ENCODE peak calls at places on chromosome X, in nine cellular contexts. Y, J, M, U, A, O, T, E and B are unnamed samples. For H3K27me3 and H3K36me3, the result is how much of the 10 kb centered on the place peaks cover.

GRCh38 chrX:27057883-27058282 is 405.3 kb downstream of the PPP4R3C start:
- DNase-seq in Y (no peak), J (no peak), M (no peak), U (no peak), A (no peak), O (no peak), T (no peak), E (peak), B (no peak)

GRCh38 chrX:12701625-12702024 is 89.6 kb upstream of the PRPS2 start:
- DNase-seq in Y (peak), J (peak), M (peak), U (peak), A (peak), O (peak), T (no peak), E (peak), B (peak)

GRCh38 chrX:102712967-102713677 is 874 bp downstream of the GPRASP2 start:
- DNase-seq in Y (peak), J (peak), M (peak), U (peak), A (peak), O (peak), T (peak), E (peak), B (peak)

GRCh38 chrX:133986008-133986683 is 752 bp upstream of the GPC3 start:
- DNase-seq in Y (no peak), J (no peak), M (no peak), U (no peak), A (no peak), O (no peak), T (no peak), E (no peak), B (no peak)

GRCh38 chrX:43349363-43349762 is 306.7 kb upstream of the MAOA start:
- DNase-seq in Y (no peak), J (peak), M (no peak), U (peak), A (peak), O (peak), T (peak), E (peak), B (peak)

GRCh38 chrX:7270018-7270417 is 122.1 kb upstream of the PUDP start:
- DNase-seq in Y (no peak), J (no peak), M (no peak), U (no peak), A (no peak), O (no peak), T (no peak), E (no peak), B (no peak)

GRCh38 chrX:115892056-115892708 is 278.4 kb upstream of the AGTR2 start:
- DNase-seq in Y (no peak), J (peak), M (no peak), U (no peak), A (peak), O (no peak), T (no peak), E (no peak), B (no peak)

GRCh38 chrX:41313419-41313818 is 20.5 kb upstream of the DDX3X start:
- DNase-seq in Y (no peak), J (no peak), M (no peak), U (no peak), A (no peak), O (no peak), T (no peak), E (no peak), B (no peak)

GRCh38 chrX:119694601-119695534 is 1.9 kb upstream of the SEPTIN6 start:
- DNase-seq in Y (no peak), J (no peak), M (no peak), U (no peak), A (no peak), O (peak), T (peak), E (peak), B (no peak)

GRCh38 chrX:9310596-9310995 is 154.3 kb upstream of the TBL1X start:
- DNase-seq in Y (no peak), J (no peak), M (no peak), U (no peak), A (no peak), O (no peak), T (no peak), E (no peak), B (no peak)

DNA sequence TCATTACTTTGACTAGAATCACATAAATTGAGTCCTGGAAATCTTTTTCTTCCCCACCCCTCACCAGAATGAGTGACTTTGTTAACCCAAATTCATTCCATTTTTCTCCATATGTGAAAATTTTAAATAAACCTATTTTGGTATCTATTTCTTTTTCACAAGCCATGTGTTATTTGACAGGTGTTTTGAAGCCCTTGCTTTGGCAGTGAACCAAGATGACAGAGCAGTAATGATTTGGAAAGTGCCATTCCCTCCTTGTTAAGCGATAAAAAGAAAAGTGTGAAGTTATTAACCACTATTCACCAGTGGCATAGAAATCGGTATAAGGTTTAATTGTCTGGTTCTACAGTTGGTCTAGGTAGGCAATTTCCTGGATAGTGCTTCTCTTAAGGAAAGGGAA is 66.1 kb downstream of the POLA1 start:
- DNase-seq in Y (no peak), J (no peak), M (no peak), U (no peak), A (no peak), O (no peak), T (no peak), E (no peak), B (no peak)
- TF ChIP-seq CTCF in Y (no peak), J (no peak), M (no peak), U (no peak), A (no peak), O (no peak), T (no peak), E (no peak), B (no peak)

GRCh38 chrX:44873415-44874270 is 655 bp downstream of the KDM6A start:
- DNase-seq in Y (peak), J (peak), M (peak), U (peak), A (peak), O (peak), T (peak), E (peak), B (peak)

GRCh38 chrX:44872817-44873414 is at the start of gene KDM6A:
- DNase-seq in Y (peak), J (peak), M (peak), U (peak), A (peak), O (peak), T (peak), E (peak), B (peak)

GRCh38 chrX:44872319-44872816 is 620 bp upstream of the KDM6A start:
- DNase-seq in Y (no peak), J (peak), M (no peak), U (peak), A (peak), O (peak), T (peak), E (no peak), B (peak)

GRCh38 chrX:44874481-44875184 is 1.6 kb downstream of the KDM6A start:
- DNase-seq in Y (no peak), J (peak), M (no peak), U (peak), A (peak), O (peak), T (no peak), E (peak), B (no peak)

DNA sequence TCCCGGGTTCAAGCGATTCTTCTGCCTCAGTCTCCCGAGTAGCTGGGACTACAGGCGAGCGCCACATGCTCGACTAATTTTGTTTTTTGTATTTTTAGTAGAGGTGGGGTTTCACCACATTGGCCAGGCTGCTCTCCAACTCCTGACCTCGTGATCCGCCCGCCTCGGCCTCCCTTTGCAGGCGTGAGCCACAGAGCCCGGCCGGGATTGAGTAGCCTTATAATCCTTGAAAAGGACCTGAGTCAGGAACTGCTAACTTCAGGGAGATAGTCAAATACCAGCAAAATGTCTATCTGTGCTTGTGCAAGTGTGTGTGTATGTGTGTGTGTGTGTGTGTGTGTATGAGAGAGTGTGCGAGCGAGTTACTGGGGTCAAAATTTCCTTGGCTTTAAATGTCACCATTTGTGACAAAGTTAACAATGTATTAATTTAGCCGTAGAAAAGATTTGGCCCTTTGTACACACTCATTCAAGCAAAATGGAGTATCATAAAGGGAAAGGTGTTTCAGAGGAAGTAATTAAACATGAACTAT is 1.8 kb upstream of the KDM6A start:
- DNase-seq in Y (no peak), J (peak), M (peak), U (peak), A (peak), O (peak), T (peak), E (peak), B (no peak)
- H3K27me3 ChIP-seq in Y (under half), J (under half), M (under half), U (under half), A (under half), O (under half), T (under half), E (under half), B (under half)

GRCh38 chrX:129461801-129462456 is 61.4 kb downstream of the SMARCA1 start:
- DNase-seq in Y (no peak), J (no peak), M (no peak), U (no peak), A (no peak), O (no peak), T (no peak), E (no peak), B (no peak)
- H3K36me3 ChIP-seq in Y (under half), J (under half), M (half or more), U (under half), A (under half), O (under half), T (under half), E (half or more), B (under half)

GRCh38 chrX:56762707-56763555 is 33.9 kb downstream of the NBDY start:
- DNase-seq in Y (no peak), J (no peak), M (no peak), U (no peak), A (peak), O (no peak), T (no peak), E (peak), B (no peak)

GRCh38 chrX:56764975-56765791 is 36.1 kb downstream of the NBDY start:
- DNase-seq in Y (no peak), J (no peak), M (no peak), U (no peak), A (peak), O (no peak), T (no peak), E (no peak), B (no peak)

GRCh38 chrX:56762220-56762619 is 33.2 kb downstream of the NBDY start:
- DNase-seq in Y (no peak), J (no peak), M (no peak), U (no peak), A (no peak), O (no peak), T (no peak), E (no peak), B (no peak)

GRCh38 chrX:56764153-56764974 is 35.3 kb downstream of the NBDY start:
- DNase-seq in Y (peak), J (peak), M (peak), U (peak), A (peak), O (peak), T (peak), E (peak), B (peak)

DNA sequence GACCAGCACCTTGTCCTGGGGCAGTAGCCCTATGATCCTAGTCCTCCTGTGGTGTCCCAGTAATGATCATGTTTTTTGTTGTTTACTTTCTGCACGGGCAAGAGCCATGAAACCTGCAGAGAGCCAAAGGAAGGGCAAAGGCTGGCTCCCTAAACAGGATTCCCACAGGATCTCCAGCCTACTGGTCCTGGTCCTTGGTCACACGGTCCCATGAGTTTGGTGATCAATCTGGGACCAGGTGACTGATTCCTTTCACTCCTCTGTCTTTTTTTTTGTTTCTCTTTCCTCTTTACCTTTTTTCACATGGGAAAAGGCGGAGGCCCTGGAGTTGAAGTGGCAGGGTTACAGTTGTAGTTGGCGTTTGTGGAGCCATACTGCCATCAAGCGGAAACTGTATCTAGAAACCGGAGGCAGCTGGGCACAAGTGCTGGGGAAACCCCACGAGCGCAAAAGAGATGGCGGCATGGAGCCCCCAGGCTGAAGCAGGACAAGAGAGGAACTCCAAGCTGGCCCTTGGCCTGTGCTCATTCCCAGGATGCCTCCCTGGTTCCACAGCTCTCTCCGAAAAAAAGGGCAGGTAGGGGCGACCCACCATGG is 34.6 kb downstream of the NBDY start:
- DNase-seq in Y (peak), J (peak), M (no peak), U (peak), A (peak), O (no peak), T (peak), E (peak), B (no peak)
- TF ChIP-seq CTCF in Y (peak), J (peak), M (no peak), U (no peak), A (no peak), O (no peak), T (peak), E (no peak), B (no peak)

GRCh38 chrX:132127748-132128147 is at the start of gene FRMD7:
- DNase-seq in Y (no peak), J (no peak), M (no peak), U (no peak), A (no peak), O (no peak), T (no peak), E (no peak), B (no peak)
- H3K27me3 ChIP-seq in Y (under half), J (under half), M (under half), U (under half), A (under half), O (under half), T (under half), E (under half), B (under half)